ENCODE peak calls at places on chromosome 13, in eight cellular contexts. O is AG04449, X is cardiac fibroblast, Q is epithelial cell of esophagus, N is foreskin fibroblast, Y is astrocyte of the cerebellum, R is uterus, J is lower leg skin. F is an unnamed sample.

GRCh38 chr13:58893396-58893795 is 1261.9 kb downstream of the PCDH17 start:
- DNase-seq in O (no peak), X (no peak), Q (no peak), N (no peak), Y (peak), R (no peak), J (no peak), F (no peak)

GRCh38 chr13:112775791-112776279 is 86.0 kb downstream of the ATP11A start:
- DNase-seq in O (no peak), X (no peak), Q (no peak), N (no peak), Y (no peak), R (no peak), J (peak), F (no peak)

GRCh38 chr13:36981156-36981743 is 17.9 kb downstream of the ALG5 start:
- DNase-seq in O (no peak), X (peak), Q (peak), N (peak), Y (peak), R (no peak), J (no peak), F (peak)

GRCh38 chr13:69644447-69644846 is 463.2 kb upstream of the ATXN8OS start:
- DNase-seq in O (no peak), X (no peak), Q (no peak), N (no peak), Y (no peak), R (no peak), J (no peak), F (no peak)

GRCh38 chr13:111179908-111180756 is 65.0 kb downstream of the ARHGEF7 start:
- DNase-seq in O (peak), X (no peak), Q (no peak), N (no peak), Y (no peak), R (no peak), J (peak), F (no peak)

GRCh38 chr13:32824671-32825070 is 191.6 kb upstream of the KL start:
- DNase-seq in O (peak), X (peak), Q (peak), N (peak), Y (peak), R (no peak), J (no peak), F (peak)

GRCh38 chr13:32381539-32381938 is 46.4 kb downstream of the N4BP2L1 start:
- DNase-seq in O (no peak), X (peak), Q (peak), N (peak), Y (peak), R (no peak), J (no peak), F (peak)

GRCh38 chr13:79108914-79109643 is 297.0 kb downstream of the RBM26 start:
- DNase-seq in O (no peak), X (no peak), Q (peak), N (no peak), Y (no peak), R (no peak), J (no peak), F (no peak)

GRCh38 chr13:106561551-106562170 is 6.3 kb downstream of the ARGLU1 start:
- DNase-seq in O (no peak), X (peak), Q (no peak), N (peak), Y (no peak), R (no peak), J (no peak), F (peak)

GRCh38 chr13:46570273-46570672 is 17.3 kb downstream of the LRCH1 start:
- DNase-seq in O (no peak), X (no peak), Q (no peak), N (no peak), Y (no peak), R (no peak), J (no peak), F (no peak)

GRCh38 chr13:46572758-46573384 is 19.9 kb downstream of the LRCH1 start:
- DNase-seq in O (no peak), X (no peak), Q (no peak), N (no peak), Y (no peak), R (no peak), J (no peak), F (no peak)

GRCh38 chr13:46571941-46572340 is 19.0 kb downstream of the LRCH1 start:
- DNase-seq in O (no peak), X (no peak), Q (no peak), N (no peak), Y (no peak), R (no peak), J (no peak), F (no peak)

GRCh38 chr13:46569471-46569870 is 16.5 kb downstream of the LRCH1 start:
- DNase-seq in O (no peak), X (no peak), Q (no peak), N (no peak), Y (no peak), R (no peak), J (no peak), F (no peak)

DNA sequence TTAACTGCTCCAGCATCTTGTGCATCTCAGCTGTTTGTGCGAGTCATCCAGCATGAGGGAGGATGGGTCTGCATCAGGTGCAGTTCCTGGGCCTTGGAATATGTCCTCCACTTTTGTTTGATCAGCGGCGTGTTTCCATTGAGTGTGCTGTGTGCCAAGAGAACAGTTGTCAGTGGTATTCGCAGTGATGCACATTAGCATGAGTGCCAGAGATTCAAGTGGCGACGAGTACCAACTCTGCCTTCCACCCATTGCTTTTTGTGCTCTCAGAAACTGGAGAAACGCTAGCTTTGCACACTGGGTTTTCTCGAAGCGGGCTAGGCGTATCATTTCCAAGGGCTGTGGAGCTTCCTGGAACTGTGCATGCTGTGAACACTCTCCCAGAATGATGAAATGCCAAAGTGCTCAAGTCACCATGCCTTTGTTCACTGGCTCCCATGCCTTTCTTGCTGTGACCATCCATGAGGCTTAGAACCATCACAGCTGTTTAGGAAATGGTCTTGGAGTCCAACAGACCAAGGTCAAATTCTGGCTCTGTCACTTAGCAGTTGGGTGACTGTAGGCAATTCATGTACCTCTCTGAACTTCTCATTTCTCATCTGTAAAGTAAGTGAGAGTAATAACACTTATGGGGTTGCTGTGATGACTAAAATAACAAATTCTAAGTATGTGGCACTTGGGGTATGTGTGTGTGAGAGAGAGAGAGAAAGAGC is 18.4 kb downstream of the LRCH1 start:
- DNase-seq in O (no peak), X (peak), Q (no peak), N (peak), Y (peak), R (no peak), J (no peak), F (peak)
- H3K4me3 ChIP-seq in O (no peak), X (no peak), Q (no peak), N (no peak), Y (no peak), R (no peak), J (no peak), F (no peak)

DNA sequence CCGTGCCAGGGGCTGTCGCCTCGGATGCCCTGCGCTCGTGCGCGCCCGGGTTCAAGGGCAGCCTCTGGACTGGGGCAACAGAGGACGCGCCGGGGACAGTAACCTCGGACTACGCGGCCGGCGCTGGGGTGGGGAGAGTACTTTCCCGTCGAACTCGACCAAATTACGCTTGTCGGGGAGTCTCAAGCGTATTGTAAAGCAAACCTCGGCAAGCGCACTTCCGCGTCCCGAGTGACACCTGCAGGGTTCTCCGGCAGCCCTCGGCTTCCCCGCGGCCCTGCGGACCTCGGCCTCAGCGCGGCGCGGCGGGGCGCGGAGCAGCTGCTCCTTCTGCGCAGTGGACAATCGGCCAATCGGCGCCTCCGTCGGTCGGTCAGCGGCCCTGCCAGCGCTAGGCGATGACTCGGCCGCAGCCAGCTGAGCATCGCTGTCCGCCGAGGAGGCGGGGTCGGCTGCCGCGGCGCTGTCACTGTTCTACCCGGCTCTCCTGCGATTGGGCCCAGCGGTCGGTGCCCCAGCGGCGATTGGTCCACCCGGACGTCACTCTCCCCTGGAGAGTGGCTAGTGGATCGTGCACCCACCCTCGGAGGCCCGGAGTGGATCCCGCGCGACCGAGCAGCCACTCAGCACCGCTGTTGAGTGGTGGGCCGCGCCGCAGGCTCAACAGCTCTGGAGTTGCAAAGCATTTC is at the start of gene SLC46A3:
- DNase-seq in O (peak), X (peak), Q (peak), N (peak), Y (peak), R (peak), J (peak), F (peak)
- TF ChIP-seq CTCF in O (peak), X (no peak), Q (no peak), N (no peak), Y (no peak), R (no peak), J (no peak), F (peak)

DNA sequence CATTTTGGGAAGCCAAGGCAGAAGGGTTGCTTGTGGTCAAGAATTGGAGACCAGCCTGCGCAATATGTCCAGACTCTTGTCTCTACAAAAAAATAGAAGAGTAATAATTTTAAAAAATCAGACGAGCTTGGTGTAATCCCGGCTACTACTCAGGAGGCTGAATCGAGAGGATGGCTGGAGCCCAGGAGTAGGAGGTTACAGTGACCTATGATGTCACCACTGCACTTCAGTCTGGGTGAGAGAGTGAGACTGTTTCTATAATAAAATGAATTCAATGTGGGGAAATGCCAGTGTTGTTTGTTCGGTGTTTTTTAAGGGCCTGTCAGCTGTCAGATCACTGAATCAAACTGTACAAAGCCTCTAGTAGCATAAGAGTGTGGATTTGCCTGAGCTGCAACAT is 1.2 kb upstream of the FBXL3 start:
- DNase-seq in O (no peak), X (peak), Q (peak), N (peak), Y (no peak), R (peak), J (no peak), F (peak)
- H3K4me3 ChIP-seq in O (peak), X (no peak), Q (no peak), N (peak), Y (no peak), R (peak), J (no peak), F (peak)

GRCh38 chr13:109275848-109276247 is 510.5 kb downstream of the IRS2 start:
- DNase-seq in O (no peak), X (no peak), Q (peak), N (no peak), Y (no peak), R (no peak), J (no peak), F (no peak)
- TF ChIP-seq CTCF in O (no peak), X (peak), Q (peak), N (no peak), Y (peak), R (no peak), J (no peak), F (no peak)

GRCh38 chr13:66700336-66700735 is 529.8 kb downstream of the PCDH9 start:
- DNase-seq in O (no peak), X (no peak), Q (no peak), N (no peak), Y (no peak), R (no peak), J (no peak), F (no peak)
- H3K4me3 ChIP-seq in O (no peak), X (no peak), Q (no peak), N (no peak), Y (no peak), R (no peak), J (no peak), F (no peak)

GRCh38 chr13:60163525-60164471 is at the start of gene DIAPH3:
- DNase-seq in O (peak), X (peak), Q (peak), N (peak), Y (peak), R (peak), J (peak), F (peak)
- TF ChIP-seq CTCF in O (no peak), X (no peak), Q (no peak), N (no peak), Y (no peak), R (no peak), J (no peak), F (no peak)

DNA sequence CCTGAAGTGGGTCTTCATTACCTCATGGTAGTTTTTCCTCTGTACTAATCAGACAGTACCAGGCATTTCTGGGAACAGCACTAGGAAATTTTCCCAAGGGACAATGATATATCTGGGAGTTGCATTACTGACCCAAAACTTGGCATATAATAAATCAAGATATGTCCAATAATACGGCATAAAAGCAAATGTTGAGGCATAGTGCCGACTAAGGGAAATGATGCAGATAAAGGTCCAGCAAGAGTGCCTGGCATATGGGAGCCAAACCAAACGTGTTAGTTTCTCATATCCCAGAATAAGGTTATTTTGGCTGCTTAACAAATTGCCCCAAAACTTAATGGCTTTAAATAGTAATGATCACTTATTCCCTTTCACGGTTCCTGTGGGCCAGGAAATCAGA is 12.1 kb upstream of the TDRD3 start:
- DNase-seq in O (no peak), X (peak), Q (no peak), N (no peak), Y (no peak), R (no peak), J (no peak), F (no peak)
- H3K4me3 ChIP-seq in O (no peak), X (no peak), Q (no peak), N (no peak), Y (no peak), R (no peak), J (no peak), F (no peak)